ENCODE peak calls at places on chromosomes 1 and 21, in nine cellular contexts. A, L, T, D, R, W, C, P and K are unnamed samples.

GRCh38 chr1:116129537-116129936 is 18.3 kb downstream of the MAB21L3 start:
- DNase-seq in P (no peak), L (no peak), R (no peak), A (no peak), D (no peak), W (no peak), T (no peak), C (no peak), K (no peak)

GRCh38 chr1:56194911-56195310 is 384.5 kb downstream of the PLPP3 start:
- DNase-seq in P (peak), A (no peak), C (no peak), W (no peak), D (no peak), L (no peak), R (no peak), T (no peak), K (no peak)

GRCh38 chr21:35643176-35643575 is 417.1 kb downstream of the SETD4 start:
- DNase-seq in C (peak), T (no peak), D (no peak), R (no peak), L (no peak), P (no peak), A (no peak), W (no peak), K (no peak)

GRCh38 chr1:52002038-52002917 is 11.8 kb upstream of the RAB3B start:
- DNase-seq in C (peak), A (no peak), P (peak), T (peak), R (peak), L (peak), W (no peak), D (peak), K (peak)

GRCh38 chr1:15336866-15337265 is 72.8 kb upstream of the EFHD2 start:
- DNase-seq in D (no peak), C (no peak), W (no peak), P (no peak), L (no peak), T (no peak), A (no peak), R (no peak), K (peak)

GRCh38 chr21:44527983-44528633 is 11.9 kb downstream of the KRTAP10-1 start:
- DNase-seq in C (no peak), W (no peak), R (no peak), P (no peak), A (no peak), T (no peak), L (no peak), D (no peak), K (peak)

GRCh38 chr1:21706151-21706835 is 37.1 kb upstream of the RAP1GAP start:
- DNase-seq in W (peak), L (no peak), T (no peak), C (peak), D (peak), P (peak), R (peak), A (no peak), K (no peak)

GRCh38 chr1:12195416-12195815 is 28.6 kb downstream of the TNFRSF1B start:
- DNase-seq in L (no peak), C (no peak), T (no peak), W (no peak), A (no peak), D (no peak), P (no peak), R (no peak), K (no peak)

GRCh38 chr1:119003413-119004128 is 15.4 kb upstream of the TBX15 start:
- DNase-seq in L (no peak), P (no peak), R (no peak), C (peak), T (no peak), A (no peak), W (no peak), D (no peak), K (no peak)

GRCh38 chr1:163161337-163161736 is 41.4 kb downstream of the RGS5 start:
- DNase-seq in P (no peak), D (no peak), A (no peak), T (no peak), W (no peak), R (no peak), L (no peak), C (no peak), K (no peak)

GRCh38 chr1:60547821-60548220 is 474.3 kb upstream of the C1orf87 start:
- DNase-seq in P (no peak), T (no peak), L (no peak), D (no peak), W (no peak), R (no peak), A (no peak), C (no peak), K (no peak)

GRCh38 chr1:109634771-109635750 is 15.4 kb downstream of the AMPD2 start:
- DNase-seq in R (no peak), D (no peak), L (no peak), T (no peak), A (no peak), W (no peak), P (no peak), C (no peak), K (no peak)

GRCh38 chr1:47438321-47439150 is 692 bp downstream of the FOXD2 start:
- DNase-seq in P (no peak), W (no peak), D (no peak), A (no peak), C (no peak), L (no peak), R (no peak), T (peak), K (no peak)

GRCh38 chr1:112540395-112540794 is 31.6 kb downstream of the WNT2B start:
- DNase-seq in A (no peak), D (no peak), W (no peak), T (no peak), P (no peak), L (no peak), R (no peak), C (no peak), K (no peak)

GRCh38 chr1:8182034-8182761 is 135.7 kb upstream of the SLC45A1 start:
- DNase-seq in L (no peak), A (no peak), R (no peak), D (no peak), W (no peak), C (peak), T (peak), P (no peak), K (no peak)

GRCh38 chr1:235073331-235073967 is 55.2 kb downstream of the TOMM20 start:
- DNase-seq in W (no peak), R (no peak), C (no peak), P (no peak), L (no peak), D (no peak), A (no peak), T (no peak), K (peak)

GRCh38 chr1:27574871-27575831 is 28.8 kb downstream of the AHDC1 start:
- DNase-seq in W (peak), L (peak), C (peak), R (peak), T (no peak), P (no peak), A (no peak), D (peak), K (peak)

GRCh38 chr1:228163776-228164534 is 1.6 kb upstream of the IBA57 start:
- DNase-seq in L (no peak), C (no peak), P (no peak), W (no peak), D (no peak), T (no peak), A (no peak), R (no peak), K (no peak)

GRCh38 chr21:28207776-28208175 is 784.9 kb downstream of the LTN1 start:
- DNase-seq in L (no peak), A (no peak), C (no peak), W (no peak), P (peak), D (no peak), T (no peak), R (no peak), K (no peak)

GRCh38 chr1:23598424-23598823 is 39.1 kb upstream of the ID3 start:
- DNase-seq in L (peak), T (no peak), R (no peak), A (peak), D (peak), C (peak), P (no peak), W (no peak), K (no peak)

GRCh38 chr1:151831605-151832004 is at the start of gene RORC:
- DNase-seq in W (no peak), C (no peak), T (no peak), R (no peak), P (no peak), D (no peak), L (no peak), A (no peak), K (peak)

GRCh38 chr1:219329606-219330005 is 155.9 kb downstream of the LYPLAL1 start:
- DNase-seq in R (no peak), L (no peak), W (no peak), D (no peak), C (no peak), A (no peak), P (no peak), T (no peak), K (no peak)

GRCh38 chr21:16767201-16767600 is 745.6 kb upstream of the CXADR start:
- DNase-seq in L (no peak), T (no peak), A (no peak), W (no peak), D (no peak), P (no peak), R (no peak), C (no peak), K (no peak)

GRCh38 chr1:214281902-214282695 is 1.1 kb downstream of the SMYD2 start:
- DNase-seq in R (no peak), C (no peak), A (no peak), P (no peak), L (peak), T (no peak), D (no peak), W (no peak), K (peak)

GRCh38 chr1:29540801-29541357 is 304.6 kb downstream of the PTPRU start:
- DNase-seq in P (no peak), R (no peak), D (no peak), W (no peak), A (no peak), C (no peak), L (no peak), T (no peak), K (no peak)

GRCh38 chr1:226741009-226741408 is 1.9 kb upstream of the ITPKB start:
- DNase-seq in P (no peak), W (no peak), L (no peak), T (no peak), R (no peak), A (no peak), C (no peak), D (no peak), K (no peak)

GRCh38 chr21:41501919-41502318 is 6.0 kb downstream of the TMPRSS2 start:
- DNase-seq in A (no peak), L (no peak), C (no peak), D (no peak), R (no peak), P (no peak), W (peak), T (no peak), K (no peak)

GRCh38 chr1:4615501-4615900 is 38.9 kb upstream of the AJAP1 start:
- DNase-seq in T (no peak), W (no peak), R (no peak), C (no peak), P (no peak), A (no peak), L (no peak), D (no peak), K (no peak)

GRCh38 chr1:145983206-145983675 is 13.1 kb downstream of the TXNIP start:
- DNase-seq in R (no peak), W (no peak), D (no peak), A (no peak), P (no peak), C (no peak), T (no peak), L (no peak), K (no peak)

GRCh38 chr1:12204754-12205658 is 24.8 kb upstream of the VPS13D start:
- DNase-seq in P (no peak), A (no peak), W (no peak), L (no peak), T (no peak), D (no peak), R (no peak), C (no peak), K (no peak)

GRCh38 chr1:172930142-172930541 is 120.6 kb downstream of the TNFSF18 start:
- DNase-seq in T (no peak), A (no peak), W (no peak), L (no peak), C (no peak), P (no peak), D (no peak), R (no peak), K (no peak)

GRCh38 chr1:32335951-32336867 is at the start of gene MARCKSL1:
- DNase-seq in C (peak), D (peak), T (peak), A (peak), P (no peak), W (peak), R (peak), L (peak), K (peak)

GRCh38 chr1:3349161-3349967 is 105.1 kb upstream of the ARHGEF16 start:
- DNase-seq in A (no peak), D (no peak), W (no peak), P (no peak), L (peak), R (no peak), C (peak), T (no peak), K (peak)

GRCh38 chr1:112257043-112257835 is 138.8 kb upstream of the CTTNBP2NL start:
- DNase-seq in L (no peak), R (no peak), T (no peak), D (no peak), C (no peak), P (no peak), W (no peak), A (no peak), K (no peak)

GRCh38 chr1:221517961-221518360 is 223.9 kb downstream of the DUSP10 start:
- DNase-seq in D (no peak), W (no peak), R (no peak), P (no peak), L (no peak), A (no peak), T (no peak), C (no peak), K (no peak)

GRCh38 chr1:111439461-111440351 is 9.3 kb downstream of the WDR77 start:
- DNase-seq in T (no peak), C (no peak), W (no peak), L (no peak), P (no peak), A (no peak), R (no peak), D (no peak), K (no peak)

GRCh38 chr1:232211149-232211548 is 418.8 kb downstream of the SIPA1L2 start:
- DNase-seq in R (peak), P (no peak), T (no peak), L (no peak), C (peak), D (no peak), A (no peak), W (no peak), K (no peak)

GRCh38 chr1:100482167-100482566 is 55.8 kb upstream of the GPR88 start:
- DNase-seq in C (no peak), P (no peak), T (no peak), W (no peak), L (no peak), A (no peak), R (no peak), D (no peak), K (no peak)

GRCh38 chr1:93701619-93702018 is 20.0 kb upstream of the BCAR3 start:
- DNase-seq in W (no peak), T (no peak), R (no peak), D (no peak), L (no peak), C (peak), A (no peak), P (peak), K (no peak)